ENCODE peak calls at places on chromosomes 4 and X, in nine cellular contexts. N is HTR-8/SVneo, G is NCI-H1092 treated with DMSO at 0.1 percent for 48 hours, J is endodermal cell, I is neural progenitor cell, T is glutamatergic neuron, V is WTC11, U is NCI-H1105, Z is neural crest cell. E is an unnamed sample.

GRCh38 chrX:68415289-68415688 is 18.0 kb downstream of the OPHN1 start:
- DNase-seq in Z (no peak), N (peak; percentile 8), U (no peak), J (no peak), T (no peak), V (no peak), G (no peak), I (no peak), E (no peak)

GRCh38 chr4:10018818-10019438 is 2.4 kb downstream of the SLC2A9 start:
- DNase-seq in T (peak; percentile 87), U (peak; percentile 82), V (peak; percentile 96), J (peak; percentile 98), Z (peak; percentile 89), G (peak; percentile 92), I (peak; percentile 89), N (no peak), E (peak; percentile 95)

GRCh38 chrX:37425370-37425769 is 76.2 kb downstream of the PRRG1 start:
- DNase-seq in T (no peak), I (no peak), Z (no peak), V (no peak), U (no peak), N (no peak), G (no peak), J (no peak), E (no peak)

GRCh38 chr4:67929447-67929846 is 33.8 kb downstream of the TMPRSS11A start:
- DNase-seq in J (no peak), T (no peak), G (no peak), Z (no peak), U (no peak), V (no peak), N (no peak), I (no peak), E (no peak)

GRCh38 chr4:8831221-8832129 is 40.2 kb downstream of the HMX1 start:
- DNase-seq in I (no peak), T (no peak), V (no peak), N (no peak), U (no peak), Z (no peak), J (peak; percentile 33), G (no peak), E (no peak)

GRCh38 chrX:110219920-110220319 is 98.0 kb downstream of the AMMECR1 start:
- DNase-seq in I (no peak), G (no peak), V (no peak), T (no peak), U (no peak), J (no peak), Z (no peak), N (no peak), E (no peak)

GRCh38 chrX:44828008-44828605 is 15.7 kb upstream of the DUSP21 start:
- DNase-seq in Z (no peak), G (no peak), I (no peak), J (no peak), N (peak; percentile 60), U (no peak), T (no peak), V (no peak), E (no peak)

GRCh38 chr4:121784401-121784800 is 16.7 kb upstream of the EXOSC9 start:
- DNase-seq in Z (no peak), T (no peak), J (no peak), U (no peak), I (no peak), G (no peak), N (no peak), V (no peak), E (no peak)

GRCh38 chr4:26076000-26076587 is 162.1 kb downstream of the SMIM20 start:
- DNase-seq in T (no peak), N (no peak), I (no peak), U (no peak), V (no peak), J (no peak), G (no peak), Z (no peak), E (no peak)

GRCh38 chr4:139246166-139246565 is 33.9 kb downstream of the MGARP start:
- DNase-seq in U (no peak), G (no peak), Z (no peak), N (no peak), T (no peak), V (no peak), J (no peak), I (no peak), E (no peak)

GRCh38 chr4:77500801-77501200 is 104.8 kb upstream of the CXCL13 start:
- DNase-seq in T (no peak), I (no peak), N (peak; percentile 11), J (no peak), G (no peak), Z (no peak), V (no peak), U (no peak), E (no peak)

GRCh38 chrX:47012131-47012530 is 66.1 kb upstream of the RGN start:
- DNase-seq in G (no peak), I (no peak), V (no peak), T (no peak), Z (no peak), N (no peak), U (no peak), J (no peak), E (no peak)

GRCh38 chr4:155639674-155640529 is 26.7 kb upstream of the GUCY1A1 start:
- DNase-seq in N (no peak), Z (no peak), I (no peak), G (no peak), U (no peak), V (no peak), J (no peak), T (no peak), E (no peak)

GRCh38 chr4:127965803-127966175 is 583 bp downstream of the ABHD18 start:
- DNase-seq in N (peak; percentile 51), I (no peak), G (peak; percentile 70), V (peak; percentile 58), Z (no peak), T (peak; percentile 68), J (peak; percentile 89), U (peak; percentile 54), E (peak; percentile 82)

GRCh38 chr4:15963568-15963967 is 593 bp upstream of the FGFBP2 start:
- DNase-seq in J (no peak), T (no peak), U (no peak), V (no peak), Z (no peak), N (no peak), G (no peak), I (no peak), E (no peak)

GRCh38 chr4:35151816-35152572 is 1092.3 kb downstream of the ARAP2 start:
- DNase-seq in U (no peak), I (peak; percentile 63), T (peak; percentile 57), N (peak; percentile 9), Z (peak; percentile 16), G (peak; percentile 66), V (peak; percentile 76), J (peak; percentile 86), E (peak; percentile 66)

GRCh38 chr4:112321768-112322684 is 24.9 kb downstream of the ALPK1 start:
- DNase-seq in G (peak; percentile 57), Z (peak; percentile 77), U (peak; percentile 12), N (peak; percentile 48), T (peak; percentile 75), J (peak; percentile 88), I (peak; percentile 77), V (peak; percentile 72), E (peak; percentile 86)

GRCh38 chrX:94871640-94872039 is 1197.6 kb downstream of the FAM133A start:
- DNase-seq in J (no peak), Z (no peak), U (no peak), N (no peak), T (no peak), G (no peak), I (no peak), V (no peak), E (no peak)

GRCh38 chr4:156336516-156336915 is 382.9 kb upstream of the CTSO start:
- DNase-seq in V (no peak), G (no peak), N (no peak), J (no peak), Z (no peak), U (no peak), I (no peak), T (no peak), E (no peak)

GRCh38 chrX:110420771-110421498 is 62.3 kb downstream of the RTL9 start:
- DNase-seq in J (no peak), V (no peak), T (no peak), U (no peak), Z (peak; percentile 20), I (no peak), N (no peak), G (no peak), E (no peak)

GRCh38 chrX:69429339-69430014 is 74.6 kb upstream of the NALF2 start:
- DNase-seq in G (no peak), V (no peak), J (peak; percentile 48), N (no peak), T (no peak), I (no peak), U (no peak), Z (no peak), E (no peak)

GRCh38 chr4:10655968-10656367 is 28.6 kb downstream of the CLNK start:
- DNase-seq in J (no peak), G (no peak), I (no peak), U (no peak), T (no peak), V (no peak), N (peak; percentile 6), Z (no peak), E (no peak)

GRCh38 chrX:53186363-53186762 is 38.6 kb downstream of the KDM5C start:
- DNase-seq in I (no peak), N (no peak), G (no peak), Z (no peak), J (no peak), T (no peak), V (no peak), U (no peak), E (no peak)

GRCh38 chr4:26213317-26213716 is 107.5 kb upstream of the RBPJ start:
- DNase-seq in I (no peak), V (no peak), T (no peak), N (no peak), Z (no peak), J (no peak), U (no peak), G (no peak), E (no peak)

GRCh38 chrX:132957211-132958085 is 981 bp downstream of the HS6ST2 start:
- DNase-seq in T (peak; percentile 65), U (no peak), N (no peak), J (no peak), G (no peak), V (peak; percentile 54), Z (peak; percentile 56), I (peak; percentile 80), E (peak; percentile 56)